ENCODE peak calls at places on chromosomes 6 and 20, in four cellular contexts. One of them, this sample, is unnamed.

GRCh38 chr20:48702388-48703041 is 125.3 kb downstream of the PREX1 start:
- DNase-seq in NCI-H446 treated with DMSO at 0.1 percent for 48 hours: no peak
- DNase-seq in M059J: no peak
- DNase-seq in HEK293T: no peak
- DNase-seq in this sample: no peak

GRCh38 chr6:37485259-37485658 is 14.4 kb downstream of the CCDC167 start:
- DNase-seq in NCI-H446 treated with DMSO at 0.1 percent for 48 hours: no peak
- DNase-seq in M059J: no peak
- DNase-seq in HEK293T: peak; percentile 43
- DNase-seq in this sample: no peak

GRCh38 chr20:43676368-43676767 is 9.5 kb downstream of the MYBL2 start:
- DNase-seq in NCI-H446 treated with DMSO at 0.1 percent for 48 hours: no peak
- DNase-seq in M059J: no peak
- DNase-seq in HEK293T: no peak
- DNase-seq in this sample: no peak

GRCh38 chr20:46990017-46990810 is 95.6 kb downstream of the EYA2 start:
- DNase-seq in NCI-H446 treated with DMSO at 0.1 percent for 48 hours: no peak
- DNase-seq in M059J: no peak
- DNase-seq in HEK293T: no peak
- DNase-seq in this sample: no peak

GRCh38 chr6:150684715-150685459 is 85.2 kb downstream of the PLEKHG1 start:
- DNase-seq in NCI-H446 treated with DMSO at 0.1 percent for 48 hours: no peak
- DNase-seq in M059J: no peak
- DNase-seq in HEK293T: no peak
- DNase-seq in this sample: no peak

GRCh38 chr20:12255571-12255970 is 337.9 kb downstream of the BTBD3 start:
- DNase-seq in NCI-H446 treated with DMSO at 0.1 percent for 48 hours: no peak
- DNase-seq in M059J: peak; percentile 37
- DNase-seq in HEK293T: no peak
- DNase-seq in this sample: no peak

GRCh38 chr6:155936127-155936526 is 480.5 kb upstream of the NOX3 start:
- DNase-seq in NCI-H446 treated with DMSO at 0.1 percent for 48 hours: no peak
- DNase-seq in M059J: no peak
- DNase-seq in HEK293T: no peak
- DNase-seq in this sample: peak; percentile 6

GRCh38 chr6:91079939-91080338 is 493.1 kb upstream of the MAP3K7 start:
- DNase-seq in NCI-H446 treated with DMSO at 0.1 percent for 48 hours: no peak
- DNase-seq in M059J: no peak
- DNase-seq in HEK293T: no peak
- DNase-seq in this sample: no peak

GRCh38 chr20:61127311-61128044 is 124.6 kb upstream of the CDH4 start:
- DNase-seq in NCI-H446 treated with DMSO at 0.1 percent for 48 hours: no peak
- DNase-seq in M059J: peak; percentile 75
- DNase-seq in HEK293T: no peak
- DNase-seq in this sample: peak; percentile 75

GRCh38 chr6:131023834-131024504 is 39.1 kb downstream of the EPB41L2 start:
- DNase-seq in NCI-H446 treated with DMSO at 0.1 percent for 48 hours: no peak
- DNase-seq in M059J: peak; percentile 95
- DNase-seq in HEK293T: no peak
- DNase-seq in this sample: peak; percentile 55

GRCh38 chr6:139637766-139638165 is 263.3 kb upstream of the CITED2 start:
- DNase-seq in NCI-H446 treated with DMSO at 0.1 percent for 48 hours: no peak
- DNase-seq in M059J: peak; percentile 14
- DNase-seq in HEK293T: no peak
- DNase-seq in this sample: peak; percentile 20

GRCh38 chr20:23399568-23400241 is 21.6 kb downstream of the NAPB start:
- DNase-seq in NCI-H446 treated with DMSO at 0.1 percent for 48 hours: no peak
- DNase-seq in M059J: peak; percentile 58
- DNase-seq in HEK293T: no peak
- DNase-seq in this sample: peak; percentile 56

GRCh38 chr6:3314176-3314575 is 55.4 kb downstream of the PSMG4 start:
- DNase-seq in NCI-H446 treated with DMSO at 0.1 percent for 48 hours: no peak
- DNase-seq in M059J: no peak
- DNase-seq in HEK293T: no peak
- DNase-seq in this sample: no peak

GRCh38 chr6:158059108-158059507 is 77.4 kb downstream of the SYNJ2 start:
- DNase-seq in NCI-H446 treated with DMSO at 0.1 percent for 48 hours: no peak
- DNase-seq in M059J: no peak
- DNase-seq in HEK293T: no peak
- DNase-seq in this sample: no peak